ENCODE peak calls at places on chromosomes 5 and 9, in ten cellular contexts. H is astrocyte, N is AG09309, T is thoracic aorta, L is fibroblast of pulmonary artery, C is cardiac fibroblast, D is GM20000, I is lung, Y is kidney, A is body of pancreas. S is an unnamed sample.

GRCh38 chr5:143436871-143437270 is 33.4 kb upstream of the NR3C1 start:
- DNase-seq in L (no peak), T (no peak), N (no peak), D (no peak), H (no peak), I (no peak), A (no peak), C (no peak), Y (no peak), S (no peak)

GRCh38 chr9:123825337-123825736 is 104.6 kb downstream of the DENND1A start:
- DNase-seq in N (no peak), T (no peak), A (no peak), Y (no peak), H (peak), I (no peak), C (no peak), D (no peak), L (peak), S (no peak)

GRCh38 chr9:14018061-14018460 is 295.9 kb downstream of the NFIB start:
- DNase-seq in Y (no peak), H (peak), I (no peak), L (peak), T (no peak), N (no peak), A (peak), D (no peak), C (peak), S (no peak)

GRCh38 chr5:155655569-155655968 is 642.0 kb downstream of the KIF4B start:
- DNase-seq in L (no peak), A (no peak), Y (no peak), C (no peak), D (no peak), I (no peak), T (no peak), N (no peak), H (no peak), S (no peak)

GRCh38 chr5:50691399-50692016 is 25.1 kb downstream of the PARP8 start:
- DNase-seq in L (no peak), N (no peak), I (no peak), T (no peak), D (no peak), Y (no peak), H (no peak), C (no peak), A (no peak), S (no peak)

GRCh38 chr9:90449213-90449925 is 193.3 kb downstream of the DIRAS2 start:
- DNase-seq in D (no peak), A (no peak), Y (no peak), C (no peak), I (no peak), T (no peak), H (no peak), N (no peak), L (no peak), S (no peak)

GRCh38 chr9:89892920-89893319 is 288.1 kb downstream of the GADD45G start:
- DNase-seq in C (no peak), H (no peak), L (no peak), I (no peak), T (no peak), D (no peak), A (no peak), Y (no peak), N (no peak), S (no peak)

GRCh38 chr9:34576943-34577634 is 12.4 kb downstream of the CNTFR start:
- DNase-seq in T (no peak), D (no peak), L (no peak), Y (no peak), A (peak), N (no peak), C (no peak), I (no peak), H (no peak), S (no peak)

GRCh38 chr5:147821791-147822190 is 9.7 kb downstream of the SPINK1 start:
- DNase-seq in H (no peak), C (no peak), N (no peak), Y (peak), T (no peak), I (no peak), L (no peak), D (no peak), A (peak), S (no peak)

GRCh38 chr5:126777974-126778674 is 1.2 kb downstream of the LMNB1 start:
- DNase-seq in C (peak), I (peak), H (peak), A (peak), T (peak), Y (peak), L (peak), N (peak), D (peak), S (peak)

GRCh38 chr5:126776499-126777256 is at the start of gene LMNB1:
- DNase-seq in Y (peak), D (peak), A (peak), L (peak), N (peak), T (peak), I (peak), C (peak), H (peak), S (peak)

GRCh38 chr5:126778675-126779403 is 1.9 kb downstream of the LMNB1 start:
- DNase-seq in T (no peak), D (no peak), N (no peak), Y (no peak), A (no peak), L (no peak), C (peak), H (peak), I (no peak), S (no peak)

GRCh38 chr5:126780165-126780827 is 3.4 kb downstream of the LMNB1 start:
- DNase-seq in D (peak), N (peak), Y (no peak), I (no peak), C (peak), A (peak), L (peak), T (no peak), H (peak), S (peak)

DNA sequence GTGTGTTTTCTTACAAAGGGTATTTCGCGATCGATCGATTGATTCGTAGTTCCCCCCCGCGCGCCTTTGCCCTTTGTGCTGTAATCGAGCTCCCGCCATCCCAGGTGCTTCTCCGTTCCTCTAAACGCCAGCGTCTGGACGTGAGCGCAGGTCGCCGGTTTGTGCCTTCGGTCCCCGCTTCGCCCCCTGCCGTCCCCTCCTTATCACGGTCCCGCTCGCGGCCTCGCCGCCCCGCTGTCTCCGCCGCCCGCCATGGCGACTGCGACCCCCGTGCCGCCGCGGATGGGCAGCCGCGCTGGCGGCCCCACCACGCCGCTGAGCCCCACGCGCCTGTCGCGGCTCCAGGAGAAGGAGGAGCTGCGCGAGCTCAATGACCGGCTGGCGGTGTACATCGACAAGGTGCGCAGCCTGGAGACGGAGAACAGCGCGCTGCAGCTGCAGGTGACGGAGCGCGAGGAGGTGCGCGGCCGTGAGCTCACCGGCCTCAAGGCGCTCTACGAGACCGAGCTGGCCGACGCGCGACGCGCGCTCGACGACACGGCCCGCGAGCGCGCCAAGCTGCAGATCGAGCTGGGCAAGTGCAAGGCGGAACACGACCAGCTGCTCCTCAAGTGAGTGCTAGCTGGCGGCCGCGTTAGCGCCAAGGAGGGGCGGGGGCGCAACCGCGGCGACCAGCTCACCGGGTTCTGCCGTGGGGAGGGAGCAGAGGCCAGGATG is 479 bp downstream of the LMNB1 start:
- DNase-seq in D (peak), C (peak), L (peak), I (peak), H (peak), T (no peak), Y (peak), A (peak), N (no peak), S (peak)
- TF ChIP-seq CTCF in D (no peak), C (no peak), L (no peak), I (no peak), H (no peak), T (no peak), Y (peak), A (no peak), N (peak), S (no peak)

DNA sequence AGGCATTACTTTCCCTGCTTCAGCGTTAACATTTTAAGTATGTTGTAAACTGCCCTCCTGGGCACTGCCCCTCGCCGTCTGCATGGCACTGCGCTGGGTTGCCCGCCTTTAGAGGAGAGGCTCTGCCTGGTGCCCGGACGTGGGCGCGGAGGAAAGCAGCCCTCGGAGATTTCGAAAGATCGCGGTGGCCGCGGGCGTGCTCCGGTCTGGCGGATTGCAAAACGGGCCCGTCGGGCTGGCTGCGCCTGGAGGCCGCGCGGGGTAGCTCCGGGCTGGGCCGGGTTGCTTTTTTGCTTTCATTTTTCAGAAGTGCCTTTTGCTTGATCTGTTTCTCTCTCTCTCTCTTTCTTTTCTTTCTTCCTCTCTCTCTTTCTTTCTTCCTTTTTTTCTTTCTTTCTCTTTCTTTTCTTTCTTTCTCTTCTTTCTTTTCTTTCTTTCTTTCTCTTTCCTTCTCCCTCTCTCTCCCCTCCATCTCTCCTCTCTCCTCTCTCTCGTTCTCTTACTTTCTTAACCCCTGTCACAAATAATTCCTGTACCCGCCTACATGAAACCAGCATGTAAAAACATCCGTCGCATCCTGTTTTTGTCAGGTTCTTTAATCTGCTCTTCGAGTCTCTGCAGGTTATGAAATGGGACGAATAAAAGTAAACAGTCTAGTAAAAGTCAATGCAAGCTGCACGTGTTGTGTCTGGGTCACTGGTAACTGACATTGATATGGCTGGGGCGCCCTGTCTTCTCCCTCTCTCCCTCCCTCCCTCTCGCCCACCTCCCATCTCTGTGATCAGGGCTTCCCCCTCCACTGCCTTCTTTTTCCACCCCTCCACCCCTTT is 1.7 kb downstream of the FST start:
- DNase-seq in C (peak), H (peak), N (no peak), I (peak), Y (peak), D (peak), A (peak), L (peak), T (peak), S (no peak)
- TF ChIP-seq CTCF in C (peak), H (no peak), N (no peak), I (no peak), Y (no peak), D (no peak), A (peak), L (peak), T (peak), S (peak)

GRCh38 chr5:10874561-10874960 is 113.5 kb upstream of the DAP start:
- DNase-seq in N (no peak), H (no peak), T (no peak), Y (no peak), C (no peak), A (no peak), I (no peak), D (no peak), L (no peak), S (no peak)

GRCh38 chr5:10880934-10881333 is 119.9 kb upstream of the DAP start:
- DNase-seq in H (no peak), C (no peak), N (no peak), Y (no peak), D (no peak), A (no peak), I (no peak), T (no peak), L (no peak), S (no peak)

GRCh38 chr5:10876345-10876744 is 115.3 kb upstream of the DAP start:
- DNase-seq in Y (no peak), I (no peak), H (no peak), A (no peak), T (no peak), N (no peak), D (no peak), L (no peak), C (no peak), S (no peak)

GRCh38 chr5:10875201-10875768 is 114.3 kb upstream of the DAP start:
- DNase-seq in T (no peak), L (no peak), I (no peak), Y (no peak), C (no peak), D (no peak), A (no peak), N (no peak), H (peak), S (no peak)
- TF ChIP-seq CTCF in T (no peak), L (no peak), I (no peak), Y (no peak), C (no peak), D (no peak), A (no peak), N (no peak), H (no peak), S (no peak)

GRCh38 chr5:29498860-29499259 is 1694.6 kb upstream of the CDH6 start:
- DNase-seq in I (no peak), H (no peak), N (no peak), L (no peak), A (no peak), T (no peak), Y (no peak), D (no peak), C (no peak), S (no peak)

GRCh38 chr5:29498412-29498811 is 1695.1 kb upstream of the CDH6 start:
- DNase-seq in L (no peak), N (no peak), T (no peak), I (no peak), D (no peak), Y (no peak), C (no peak), H (no peak), A (no peak), S (no peak)

GRCh38 chr5:29508131-29508530 is 1685.4 kb upstream of the CDH6 start:
- DNase-seq in I (no peak), H (no peak), Y (no peak), L (no peak), A (no peak), T (no peak), N (no peak), D (no peak), C (no peak), S (no peak)

DNA sequence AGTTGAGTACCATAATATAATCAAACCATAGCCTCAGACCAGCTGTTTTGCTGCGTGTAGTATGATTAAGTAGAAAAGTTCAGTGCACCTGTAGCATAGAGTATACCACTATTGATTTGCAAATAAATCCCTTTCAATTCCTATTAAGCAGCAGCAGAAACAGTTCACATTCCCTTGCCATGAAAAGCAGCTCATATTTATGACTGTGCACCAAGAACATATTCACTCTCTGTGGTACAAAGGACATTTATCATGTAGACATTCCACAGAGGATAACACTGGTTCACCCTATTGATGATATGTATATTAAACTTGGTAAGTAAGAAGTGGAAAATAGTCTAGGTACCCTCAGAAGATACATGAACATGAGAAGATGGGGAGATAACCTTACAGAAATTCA is 1689.1 kb upstream of the CDH6 start:
- DNase-seq in A (no peak), Y (no peak), D (no peak), T (no peak), N (no peak), L (no peak), C (no peak), H (no peak), I (no peak), S (no peak)
- TF ChIP-seq CTCF in A (no peak), Y (no peak), D (no peak), T (no peak), N (no peak), L (no peak), C (no peak), H (no peak), I (no peak), S (no peak)

GRCh38 chr9:82675102-82675501 is 387.8 kb downstream of the RASEF start:
- DNase-seq in A (no peak), I (no peak), Y (no peak), N (no peak), H (no peak), C (no peak), L (no peak), D (no peak), T (no peak), S (no peak)
- TF ChIP-seq CTCF in A (no peak), I (no peak), Y (no peak), N (no peak), H (no peak), C (no peak), L (no peak), D (no peak), T (no peak), S (no peak)

GRCh38 chr5:124414973-124415372 is 331.5 kb downstream of the ZNF608 start:
- DNase-seq in L (no peak), T (no peak), A (peak), Y (no peak), I (no peak), D (no peak), C (no peak), N (no peak), H (no peak), S (no peak)

GRCh38 chr5:124408738-124409453 is 337.5 kb downstream of the ZNF608 start:
- DNase-seq in I (no peak), N (no peak), T (no peak), D (no peak), A (no peak), L (peak), H (peak), C (peak), Y (no peak), S (no peak)

GRCh38 chr5:124410539-124410938 is 335.9 kb downstream of the ZNF608 start:
- DNase-seq in D (no peak), L (no peak), H (no peak), A (no peak), N (no peak), Y (no peak), I (no peak), C (no peak), T (no peak), S (no peak)

DNA sequence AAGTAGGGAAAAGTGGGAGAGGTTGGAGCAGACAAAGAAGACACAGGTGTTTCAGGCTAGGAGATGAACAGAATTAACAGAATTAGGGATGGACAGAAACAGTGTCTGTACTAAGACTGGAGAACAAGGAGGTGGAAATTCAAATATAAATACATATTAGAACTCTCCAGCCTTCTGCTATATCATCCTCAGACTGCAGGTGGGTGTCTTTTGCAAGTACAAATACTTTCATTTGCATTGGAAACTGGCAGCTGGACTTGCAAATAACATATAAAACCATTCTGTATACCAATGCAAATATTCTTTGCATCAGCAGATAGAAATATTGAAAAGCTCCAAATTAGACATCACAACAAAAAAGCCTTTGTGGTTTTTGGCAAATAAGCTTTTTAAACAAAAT is 335.4 kb downstream of the ZNF608 start:
- DNase-seq in N (no peak), Y (no peak), I (no peak), H (no peak), C (peak), L (peak), D (no peak), T (no peak), A (no peak), S (no peak)
- TF ChIP-seq CTCF in N (no peak), Y (no peak), I (no peak), H (no peak), C (no peak), L (peak), D (no peak), T (no peak), A (no peak), S (no peak)

GRCh38 chr5:68287976-68288755 is 72.6 kb downstream of the PIK3R1 start:
- DNase-seq in I (peak), L (peak), N (no peak), D (peak), T (peak), A (peak), C (peak), H (peak), Y (peak), S (peak)

GRCh38 chr5:68287631-68287975 is 72.0 kb downstream of the PIK3R1 start:
- DNase-seq in T (no peak), I (no peak), H (no peak), A (no peak), N (no peak), C (no peak), Y (no peak), D (no peak), L (no peak), S (no peak)

GRCh38 chr5:68285075-68285827 is 69.7 kb downstream of the PIK3R1 start:
- DNase-seq in C (no peak), A (no peak), D (peak), H (no peak), Y (no peak), T (no peak), N (no peak), I (no peak), L (no peak), S (no peak)

GRCh38 chr5:68285857-68286611 is 70.5 kb downstream of the PIK3R1 start:
- DNase-seq in A (no peak), H (peak), D (peak), N (no peak), C (peak), Y (no peak), T (no peak), L (peak), I (no peak), S (no peak)

GRCh38 chr5:68286612-68286912 is 71.0 kb downstream of the PIK3R1 start:
- DNase-seq in L (no peak), D (no peak), N (no peak), I (no peak), Y (no peak), A (no peak), H (no peak), T (no peak), C (no peak), S (no peak)
- TF ChIP-seq CTCF in L (no peak), D (no peak), N (no peak), I (no peak), Y (no peak), A (no peak), H (no peak), T (no peak), C (no peak), S (no peak)

S was measured in CD8-positive, alpha-beta T cell.